ENCODE peak calls at places on chromosomes 12 and 14, in five cellular contexts. I is choroid plexus epithelial cell, K is GM06990, Q is astrocyte of the cerebellum, Z is D721Med. H is an unnamed sample.

GRCh38 chr12:70427611-70428010 is 61.5 kb downstream of the KCNMB4 start:
- DNase-seq in Z (no peak), I (no peak), K (no peak), Q (no peak), H (no peak)

GRCh38 chr12:124096109-124096508 is 123.1 kb downstream of the ZNF664 start:
- DNase-seq in Z (no peak), I (no peak), K (no peak), Q (no peak), H (no peak)

GRCh38 chr12:118617922-118618450 is 241.6 kb downstream of the SUDS3 start:
- DNase-seq in Q (no peak), Z (no peak), I (no peak), K (no peak), H (no peak)

GRCh38 chr14:100890451-100890850 is 13.1 kb downstream of the RTL1 start:
- DNase-seq in I (no peak), Q (no peak), K (no peak), Z (no peak), H (no peak)

GRCh38 chr14:61322799-61323290 is 1.5 kb downstream of the PRKCH start:
- DNase-seq in K (no peak), Z (no peak), Q (no peak), I (peak), H (peak)

GRCh38 chr12:27589419-27589818 is 65.4 kb downstream of the PPFIBP1 start:
- DNase-seq in K (no peak), Q (no peak), Z (no peak), I (no peak), H (no peak)

GRCh38 chr12:68290126-68290525 is 36.7 kb upstream of the IL22 start:
- DNase-seq in Z (no peak), Q (peak), I (no peak), K (peak), H (no peak)

GRCh38 chr12:117033382-117034045 is 65.7 kb downstream of the TESC start:
- DNase-seq in K (no peak), I (no peak), Z (no peak), Q (no peak), H (peak)

GRCh38 chr12:29599397-29599796 is 101.9 kb upstream of the OVCH1 start:
- DNase-seq in K (no peak), Q (no peak), Z (no peak), I (peak), H (no peak)

GRCh38 chr14:60643443-60644402 is 5.6 kb downstream of the SIX1 start:
- DNase-seq in Z (no peak), Q (no peak), K (no peak), I (peak), H (no peak)

GRCh38 chr14:105494606-105494929 is 3.5 kb downstream of the TEDC1 start:
- DNase-seq in Q (no peak), Z (no peak), I (no peak), K (no peak), H (no peak)

GRCh38 chr12:63294327-63294632 is 143.3 kb upstream of the AVPR1A start:
- DNase-seq in Q (peak), I (peak), Z (no peak), K (no peak), H (no peak)

GRCh38 chr12:57726151-57726883 is 12.2 kb downstream of the AGAP2 start:
- DNase-seq in I (peak), K (no peak), Q (peak), Z (peak), H (no peak)

GRCh38 chr14:103072595-103073366 is 11.2 kb upstream of the LBHD2 start:
- DNase-seq in I (no peak), Q (no peak), Z (no peak), K (no peak), H (no peak)

GRCh38 chr12:39505025-39505424 is 62.1 kb upstream of the KIF21A start:
- DNase-seq in K (no peak), I (peak), Z (no peak), Q (peak), H (no peak)

GRCh38 chr14:101719045-101719645 is 42.4 kb upstream of the PPP2R5C start:
- DNase-seq in K (no peak), Z (no peak), I (no peak), Q (no peak), H (no peak)

GRCh38 chr14:91311284-91311662 is 66.8 kb upstream of the GPR68 start:
- DNase-seq in Q (no peak), I (no peak), Z (no peak), K (no peak), H (no peak)

GRCh38 chr12:53186745-53187144 is 6.0 kb upstream of the CSAD start:
- DNase-seq in Z (no peak), K (no peak), Q (no peak), I (no peak), H (no peak)

GRCh38 chr12:115694564-115694963 is 582.9 kb downstream of the MED13L start:
- DNase-seq in Q (no peak), K (no peak), I (no peak), Z (no peak), H (no peak)

GRCh38 chr12:28620281-28620680 is 430.0 kb downstream of the CCDC91 start:
- DNase-seq in K (no peak), Q (no peak), I (no peak), Z (no peak), H (no peak)

GRCh38 chr12:6052940-6053329 is 71.5 kb downstream of the VWF start:
- DNase-seq in I (peak), Z (no peak), Q (no peak), K (no peak), H (no peak)

GRCh38 chr12:50786498-50787231 is 22.8 kb downstream of the ATF1 start:
- DNase-seq in K (no peak), Q (peak), Z (no peak), I (peak), H (no peak)

GRCh38 chr14:76918176-76918750 is 92.1 kb downstream of the LRRC74A start:
- DNase-seq in K (no peak), I (peak), Q (peak), Z (no peak), H (peak)

GRCh38 chr12:102883204-102883799 is 33.7 kb downstream of the PAH start:
- DNase-seq in I (peak), Z (peak), Q (no peak), K (peak), H (peak)

GRCh38 chr14:104139460-104140212 is 1.2 kb downstream of the KIF26A start:
- DNase-seq in Z (no peak), I (no peak), K (no peak), Q (no peak), H (no peak)

GRCh38 chr12:12804432-12804886 is 8.7 kb upstream of the DDX47 start:
- DNase-seq in I (peak), Q (peak), K (no peak), Z (no peak), H (no peak)

GRCh38 chr12:80419660-80420059 is 24.4 kb upstream of the PTPRQ start:
- DNase-seq in Z (no peak), K (no peak), I (no peak), Q (no peak), H (no peak)

GRCh38 chr12:68788554-68789143 is 19.3 kb upstream of the MDM2 start:
- DNase-seq in Z (no peak), K (no peak), Q (no peak), I (no peak), H (no peak)

GRCh38 chr14:26204954-26205479 is 392.8 kb downstream of the NOVA1 start:
- DNase-seq in Z (peak), K (no peak), I (peak), Q (peak), H (no peak)

GRCh38 chr12:95759039-95759438 is 31.5 kb downstream of the NTN4 start:
- DNase-seq in K (no peak), Z (no peak), Q (no peak), I (no peak), H (no peak)

GRCh38 chr12:95763809-95764253 is 26.7 kb downstream of the NTN4 start:
- DNase-seq in I (peak), Z (no peak), K (no peak), Q (peak), H (no peak)

GRCh38 chr12:95760371-95760770 is 30.2 kb downstream of the NTN4 start:
- DNase-seq in Q (no peak), I (no peak), Z (no peak), K (no peak), H (no peak)

GRCh38 chr12:95764848-95765247 is 25.7 kb downstream of the NTN4 start:
- DNase-seq in Q (no peak), Z (no peak), K (no peak), I (peak), H (no peak)

DNA sequence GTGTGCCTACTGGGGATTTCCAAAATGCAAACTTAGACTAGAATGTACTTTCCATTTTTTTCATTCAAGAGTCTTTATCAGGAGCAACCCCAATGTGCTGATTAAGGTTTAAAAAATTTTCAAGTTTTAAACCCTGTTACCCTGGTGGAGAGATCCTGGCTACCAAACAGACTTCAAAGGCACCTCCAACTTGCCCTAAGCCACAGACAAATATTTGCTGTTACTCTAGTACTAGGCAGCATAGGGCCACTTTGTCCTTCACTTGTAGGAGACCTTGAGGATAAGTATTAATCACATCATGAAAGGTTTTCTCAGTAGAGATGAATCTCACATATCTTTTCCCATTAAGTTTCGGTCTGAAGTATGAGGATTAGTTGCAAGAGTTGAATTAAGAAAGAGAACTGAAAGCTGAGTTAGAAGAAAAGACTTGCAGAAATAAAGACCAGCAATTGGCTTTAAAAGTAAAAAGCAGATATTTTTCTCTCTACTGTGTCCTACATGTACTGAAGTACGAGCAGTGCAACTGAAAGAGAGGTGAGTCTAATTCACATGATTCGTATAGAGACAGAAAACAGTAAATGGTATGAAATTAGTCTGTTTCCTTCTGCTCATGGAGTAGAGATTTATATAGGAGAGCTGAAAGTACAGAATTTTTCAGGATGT is 28.3 kb downstream of the NTN4 start:
- DNase-seq in I (no peak), K (no peak), Q (no peak), Z (no peak), H (no peak)
- TF ChIP-seq CTCF in I (no peak), K (no peak), Q (no peak), Z (no peak), H (no peak)

DNA sequence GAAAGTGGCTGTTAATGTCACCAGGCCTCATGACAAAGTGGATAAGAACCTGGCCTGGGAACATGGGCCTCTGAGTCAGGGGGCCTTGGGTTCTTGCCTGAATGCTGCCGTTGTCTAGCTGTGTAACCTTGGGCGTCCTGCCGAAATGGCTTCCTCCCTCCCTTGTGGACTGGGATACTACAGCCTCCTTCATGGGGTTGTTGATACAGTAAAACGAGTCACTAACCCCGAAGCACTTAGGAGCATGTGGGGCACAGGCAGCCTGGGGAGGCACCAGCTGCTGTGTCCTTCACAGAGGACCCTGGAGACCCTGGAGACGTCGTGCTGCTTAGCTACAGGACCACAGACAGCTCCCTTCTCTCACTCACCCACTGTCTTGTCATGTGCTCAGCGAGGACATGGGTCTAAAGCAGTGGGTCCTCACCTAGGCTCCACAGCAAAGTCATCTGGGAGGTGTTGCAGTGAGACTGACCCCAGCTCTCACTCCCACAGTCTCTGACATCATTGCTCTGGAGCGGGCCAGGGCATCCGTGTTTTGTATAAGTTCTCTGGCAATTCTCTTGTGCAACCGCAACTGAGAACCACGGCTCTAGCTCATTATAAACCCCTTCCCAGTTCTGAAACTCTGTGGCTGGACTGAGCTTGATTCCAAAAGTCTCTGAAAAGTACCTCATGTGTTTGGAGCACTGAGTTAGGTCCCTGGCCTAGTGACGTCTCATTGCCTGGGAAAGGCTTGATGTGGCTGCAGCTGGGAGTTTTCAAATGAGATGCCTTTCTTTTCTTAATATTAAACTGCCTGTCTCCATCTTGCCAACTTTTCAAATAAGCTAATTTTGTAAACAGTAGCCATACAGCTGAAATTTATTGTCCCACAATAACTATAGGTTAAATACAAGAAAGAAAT is 42.1 kb downstream of the SERPINA3 start:
- DNase-seq in K (no peak), Q (no peak), Z (no peak), I (no peak), H (no peak)
- TF ChIP-seq CTCF in K (no peak), Q (no peak), Z (no peak), I (no peak), H (no peak)

DNA sequence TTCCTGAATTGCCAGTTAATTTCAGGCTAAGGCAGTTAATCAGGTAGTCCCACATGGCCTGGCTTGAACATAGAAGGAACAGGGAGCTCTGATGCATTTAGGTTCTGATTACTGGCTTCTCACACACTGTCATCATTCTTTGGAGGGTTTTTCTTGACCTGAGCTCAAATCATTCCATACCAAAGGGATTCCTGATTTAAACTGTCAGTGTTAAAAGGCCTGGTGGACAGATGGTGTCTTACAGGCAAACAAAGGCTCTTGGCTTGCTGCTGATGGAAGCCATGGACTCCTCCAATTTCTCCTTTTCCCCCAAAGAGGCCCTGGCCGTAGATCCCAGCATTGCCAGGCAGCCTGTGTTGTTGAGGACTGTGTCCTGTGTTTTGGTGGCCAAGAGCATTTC is 30.2 kb downstream of the CACNA1C start:
- DNase-seq in Q (no peak), K (no peak), Z (no peak), I (no peak), H (no peak)
- TF ChIP-seq CTCF in Q (no peak), K (no peak), Z (no peak), I (no peak), H (no peak)

GRCh38 chr14:88379706-88380343 is 5.6 kb upstream of the SPATA7 start:
- DNase-seq in K (no peak), Q (no peak), Z (no peak), I (no peak), H (no peak)

GRCh38 chr14:88385212-88386101 is at the start of gene SPATA7:
- DNase-seq in Z (peak), K (peak), I (peak), Q (peak), H (peak)

GRCh38 chr14:88384653-88385205 is 728 bp upstream of the SPATA7 start:
- DNase-seq in Z (no peak), Q (no peak), K (no peak), I (no peak), H (no peak)

GRCh38 chr14:88386395-88386794 is 938 bp downstream of the SPATA7 start:
- DNase-seq in Z (no peak), K (peak), I (no peak), Q (no peak), H (no peak)

DNA sequence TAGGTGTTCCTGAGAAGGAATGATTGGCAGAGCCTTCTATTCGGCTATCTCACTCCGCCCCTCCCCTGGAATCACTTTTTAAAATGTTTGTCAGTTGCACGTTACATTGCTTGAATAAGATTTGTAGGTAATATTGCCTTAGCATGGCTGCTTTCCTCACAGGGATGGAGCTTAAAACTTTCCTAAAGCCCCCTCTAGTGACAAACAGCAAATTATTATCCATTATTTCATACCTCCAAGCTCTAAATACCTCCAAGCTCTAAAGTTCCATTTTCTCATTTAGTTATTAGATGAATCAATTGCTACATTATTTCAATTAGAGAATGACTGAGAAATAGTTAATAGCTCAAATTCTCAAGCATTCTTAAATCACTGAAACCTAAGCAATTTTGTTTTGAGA is 5.1 kb upstream of the SPATA7 start:
- DNase-seq in K (no peak), I (peak), Z (no peak), Q (peak), H (no peak)
- TF ChIP-seq CTCF in K (peak), I (peak), Z (peak), Q (peak), H (peak)

GRCh38 chr14:81206115-81206514 is 14.6 kb downstream of the GTF2A1 start:
- DNase-seq in I (no peak), Q (no peak), K (no peak), Z (no peak), H (no peak)

GRCh38 chr14:81209187-81209836 is 11.4 kb downstream of the GTF2A1 start:
- DNase-seq in Q (no peak), Z (no peak), K (peak), I (peak), H (no peak)

GRCh38 chr14:81208489-81208888 is 12.3 kb downstream of the GTF2A1 start:
- DNase-seq in I (no peak), Z (no peak), Q (no peak), K (no peak), H (no peak)

GRCh38 chr14:81211844-81212243 is 8.9 kb downstream of the GTF2A1 start:
- DNase-seq in Q (no peak), I (peak), K (no peak), Z (no peak), H (no peak)
- TF ChIP-seq CTCF in Q (peak), I (peak), K (peak), Z (peak), H (peak)

DNA sequence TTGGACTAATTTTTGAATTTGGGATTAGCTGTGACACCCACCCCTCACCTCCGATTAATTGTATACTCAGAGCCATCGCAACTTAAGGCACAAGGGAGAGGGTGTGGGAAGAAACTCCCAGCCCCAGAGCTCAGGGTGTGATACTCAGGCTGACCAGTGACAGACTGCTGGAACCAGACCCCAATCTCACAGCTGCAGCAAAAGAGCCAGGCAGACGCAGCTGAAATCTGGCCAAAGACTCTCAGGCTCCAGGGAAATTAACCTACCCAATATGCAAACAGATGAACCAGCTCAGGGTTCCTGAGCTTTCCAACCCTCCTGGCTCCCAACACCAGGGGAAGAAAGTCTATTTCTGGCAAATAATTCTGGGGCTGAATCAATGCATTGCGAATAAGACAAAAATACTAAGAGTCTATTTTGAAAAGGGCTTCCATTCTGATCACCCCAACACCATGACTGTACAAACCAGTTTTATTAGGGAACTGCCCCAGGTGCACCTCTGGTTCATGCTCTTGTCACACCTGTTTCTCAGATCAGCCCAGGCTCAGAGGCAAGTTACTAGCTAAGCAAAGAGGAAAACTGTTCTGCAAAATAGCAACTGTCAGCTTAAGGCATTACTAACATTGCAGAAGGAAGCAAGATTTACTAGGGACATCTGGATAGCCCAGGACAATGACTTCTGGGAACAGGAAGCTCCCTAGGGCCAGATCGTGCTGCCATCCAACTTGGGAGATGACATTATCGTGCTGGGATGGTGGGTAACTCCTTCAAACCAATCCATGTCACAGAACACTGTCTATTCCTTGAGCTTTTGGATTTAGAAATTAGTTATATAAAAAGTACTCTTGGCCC is 30.3 kb downstream of the ANAPC7 start:
- DNase-seq in K (no peak), Q (no peak), Z (peak), I (no peak), H (no peak)
- TF ChIP-seq CTCF in K (no peak), Q (no peak), Z (no peak), I (no peak), H (no peak)

H was measured in LNCaP clone FGC.